ENCODE peak calls at places on chromosomes 16 and 17, in six cellular contexts. K is ovary, M is AG04450, F is H1, W is left lung, S is esophagus squamous epithelium. Q is an unnamed sample.

GRCh38 chr17:15483416-15483815 is 16.0 kb upstream of the CDRT4 start:
- DNase-seq in K (peak; percentile 38), M (no peak), F (no peak), W (no peak), S (no peak), Q (no peak)

GRCh38 chr16:46632778-46633733 is 11.9 kb upstream of the SHCBP1 start:
- DNase-seq in K (no peak), M (no peak), F (peak; percentile 5), W (no peak), S (no peak), Q (no peak)

GRCh38 chr17:66675991-66676371 is 158.9 kb upstream of the CACNG5 start:
- DNase-seq in K (no peak), M (no peak), F (no peak), W (no peak), S (no peak), Q (no peak)

GRCh38 chr17:77391668-77392375 is 251.1 kb downstream of the SEC14L1 start:
- DNase-seq in K (peak; percentile 67), M (peak; percentile 96), F (peak; percentile 31), W (no peak), S (no peak), Q (no peak)

GRCh38 chr17:51263001-51263400 is 2.7 kb downstream of the UTP18 start:
- DNase-seq in K (no peak), M (no peak), F (no peak), W (no peak), S (no peak), Q (no peak)

GRCh38 chr16:3305109-3306068 is at the start of the genes TIGD7 and ZNF75A:
- DNase-seq in K (peak; percentile 84), M (peak; percentile 66), F (peak; percentile 66), W (peak; percentile 97), S (peak; percentile 35), Q (peak; percentile 78)

GRCh38 chr16:73058221-73058615 is 10.3 kb upstream of the ZFHX3 start:
- DNase-seq in K (peak; percentile 40), M (no peak), F (no peak), W (peak; percentile 88), S (no peak), Q (peak; percentile 64)

GRCh38 chr17:50133028-50133768 is 3.2 kb upstream of the SAMD14 start:
- DNase-seq in K (no peak), M (no peak), F (no peak), W (peak; percentile 76), S (no peak), Q (peak; percentile 33)

GRCh38 chr17:83136931-83137330 is 57.5 kb downstream of the METRNL start:
- DNase-seq in K (no peak), M (no peak), F (no peak), W (peak; percentile 64), S (no peak), Q (no peak)

GRCh38 chr17:70808596-70808995 is 639.3 kb downstream of the KCNJ2 start:
- DNase-seq in K (no peak), M (no peak), F (no peak), W (no peak), S (no peak), Q (no peak)

GRCh38 chr16:15996432-15997109 is 47.2 kb downstream of the ABCC1 start:
- DNase-seq in K (peak; percentile 64), M (peak; percentile 73), F (no peak), W (no peak), S (no peak), Q (peak; percentile 91)

GRCh38 chr17:47253541-47254402 is at the start of gene ITGB3:
- DNase-seq in K (peak; percentile 68), M (no peak), F (no peak), W (peak; percentile 90), S (no peak), Q (peak; percentile 56)

GRCh38 chr17:42553161-42553818 is 567 bp downstream of the HSD17B1 start:
- DNase-seq in K (peak; percentile 48), M (no peak), F (no peak), W (peak; percentile 78), S (no peak), Q (no peak)

GRCh38 chr16:84700518-84701277 is 898 bp downstream of the USP10 start:
- DNase-seq in K (no peak), M (no peak), F (no peak), W (no peak), S (no peak), Q (no peak)

GRCh38 chr16:83728518-83728917 is 79.3 kb upstream of the HSBP1 start:
- DNase-seq in K (no peak), M (no peak), F (no peak), W (no peak), S (no peak), Q (no peak)

GRCh38 chr16:50301626-50302471 is 35.5 kb downstream of the ADCY7 start:
- DNase-seq in K (no peak), M (no peak), F (no peak), W (peak; percentile 79), S (no peak), Q (peak; percentile 25)

GRCh38 chr17:48439875-48440505 is 10.0 kb upstream of the SKAP1 start:
- DNase-seq in K (no peak), M (no peak), F (no peak), W (no peak), S (no peak), Q (no peak)

GRCh38 chr16:69340095-69340644 is 598 bp downstream of the NIP7 start:
- DNase-seq in K (no peak), M (no peak), F (no peak), W (no peak), S (no peak), Q (no peak)

GRCh38 chr17:6666077-6666521 is 14.5 kb downstream of the C17orf100 start:
- DNase-seq in K (peak; percentile 71), M (peak; percentile 60), F (peak; percentile 66), W (no peak), S (no peak), Q (peak; percentile 67)

GRCh38 chr16:8675183-8676159 is 1.1 kb downstream of the ABAT start:
- DNase-seq in K (peak; percentile 15), M (no peak), F (no peak), W (no peak), S (no peak), Q (no peak)

GRCh38 chr17:41547921-41548843 is 20.1 kb upstream of the KRT19 start:
- DNase-seq in K (peak; percentile 89), M (peak; percentile 89), F (no peak), W (peak; percentile 88), S (no peak), Q (peak; percentile 96)

GRCh38 chr17:17750881-17751280 is 69.6 kb downstream of the RAI1 start:
- DNase-seq in K (no peak), M (no peak), F (no peak), W (no peak), S (no peak), Q (peak; percentile 32)

GRCh38 chr17:67137026-67137370 is 92.6 kb downstream of the CACNG1 start:
- DNase-seq in K (no peak), M (no peak), F (no peak), W (no peak), S (no peak), Q (no peak)

GRCh38 chr17:6072157-6072556 is 2.0 kb downstream of the WSCD1 start:
- DNase-seq in K (no peak), M (no peak), F (no peak), W (no peak), S (no peak), Q (no peak)

GRCh38 chr17:77865109-77865611 is 93.3 kb upstream of the TNRC6C start:
- DNase-seq in K (no peak), M (no peak), F (no peak), W (peak; percentile 61), S (no peak), Q (no peak)

GRCh38 chr17:42553866-42554249 is 1.1 kb downstream of the HSD17B1 start:
- DNase-seq in K (no peak), M (no peak), F (no peak), W (peak; percentile 81), S (no peak), Q (no peak)

GRCh38 chr16:4372578-4373355 is 1.1 kb downstream of the VASN start:
- DNase-seq in K (peak; percentile 48), M (no peak), F (no peak), W (no peak), S (no peak), Q (peak; percentile 39)

DNA sequence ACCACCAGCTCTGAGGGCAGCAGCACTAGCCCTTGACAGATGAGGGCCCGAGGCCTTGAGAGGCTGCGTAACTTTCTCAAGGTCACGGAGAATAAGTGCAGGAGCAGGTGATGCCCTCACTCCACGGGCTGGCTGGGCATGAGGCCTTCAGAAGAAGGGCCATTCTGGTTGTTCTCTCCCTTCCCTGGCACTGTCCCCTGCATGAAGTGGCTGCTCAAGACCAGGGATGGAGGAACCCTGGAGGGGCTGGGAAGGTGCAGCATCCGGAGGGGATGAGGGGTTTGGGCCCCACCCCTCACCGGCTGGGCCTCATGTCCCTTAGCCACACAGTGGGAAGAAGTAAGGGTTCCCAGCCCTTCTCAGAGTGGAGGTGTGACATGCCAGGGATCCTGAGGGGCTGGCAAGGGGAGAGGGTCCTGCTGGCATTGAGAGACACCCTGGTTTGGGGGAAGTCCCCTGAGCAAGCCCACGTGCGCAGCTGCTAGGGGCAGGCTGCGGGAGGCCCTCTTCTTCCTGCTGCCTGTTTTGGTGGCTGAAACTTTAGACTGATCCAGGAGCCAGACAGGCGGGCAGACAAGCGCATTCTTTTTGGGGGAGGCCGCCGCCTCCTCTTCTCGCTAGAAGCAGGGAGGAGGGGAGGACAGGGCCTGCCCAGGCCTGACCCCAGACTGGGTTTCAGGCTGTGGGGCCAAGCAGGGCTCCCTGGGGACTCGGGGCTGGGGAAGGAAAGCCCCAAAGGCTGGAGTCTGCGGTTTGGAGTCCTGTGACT is 74.0 kb downstream of the N4BP1 start:
- DNase-seq in K (peak; percentile 66), M (no peak), F (no peak), W (peak; percentile 84), S (no peak), Q (no peak)
- H3K27ac ChIP-seq in K (peak overlapping the region; percentile 58), M (peak overlapping the region; percentile 39), F (no peak overlapping the region), W (peak overlapping the region; percentile 75), S (peak overlapping the region; percentile 83), Q (no peak overlapping the region)

DNA sequence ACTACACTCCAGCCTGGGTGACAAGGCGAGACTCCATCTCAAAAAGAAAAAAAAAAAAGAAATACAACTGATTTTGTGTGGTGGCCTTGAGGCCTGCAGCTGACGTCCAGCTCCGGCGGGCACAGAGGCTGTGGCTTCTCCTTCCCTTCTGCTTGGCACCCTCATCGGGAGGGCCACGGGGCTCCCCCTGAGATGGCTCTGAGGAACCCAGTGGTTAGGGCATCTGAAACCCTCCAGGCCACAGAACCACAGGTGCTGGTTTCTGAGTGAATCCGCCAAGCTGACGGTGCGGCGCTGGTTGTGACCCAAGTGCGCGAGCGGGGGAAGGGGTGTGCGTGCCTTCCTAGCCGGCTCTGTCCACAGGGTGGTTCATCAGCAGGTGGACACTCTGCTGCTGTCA is 63.4 kb downstream of the LMF1 start:
- DNase-seq in K (no peak), M (no peak), F (no peak), W (peak; percentile 28), S (no peak), Q (no peak)
- H3K27ac ChIP-seq in K (no peak overlapping the region), M (no peak overlapping the region), F (no peak overlapping the region), W (no peak overlapping the region), S (no peak overlapping the region), Q (no peak overlapping the region)

GRCh38 chr17:37742762-37743611 is 1.9 kb downstream of the HNF1B start:
- DNase-seq in K (no peak), M (no peak), F (no peak), W (peak; percentile 79), S (no peak), Q (no peak)
- H3K27ac ChIP-seq in K (no peak overlapping the region), M (no peak overlapping the region), F (no peak overlapping the region), W (peak overlapping the region; percentile 68), S (no peak overlapping the region), Q (no peak overlapping the region)

DNA sequence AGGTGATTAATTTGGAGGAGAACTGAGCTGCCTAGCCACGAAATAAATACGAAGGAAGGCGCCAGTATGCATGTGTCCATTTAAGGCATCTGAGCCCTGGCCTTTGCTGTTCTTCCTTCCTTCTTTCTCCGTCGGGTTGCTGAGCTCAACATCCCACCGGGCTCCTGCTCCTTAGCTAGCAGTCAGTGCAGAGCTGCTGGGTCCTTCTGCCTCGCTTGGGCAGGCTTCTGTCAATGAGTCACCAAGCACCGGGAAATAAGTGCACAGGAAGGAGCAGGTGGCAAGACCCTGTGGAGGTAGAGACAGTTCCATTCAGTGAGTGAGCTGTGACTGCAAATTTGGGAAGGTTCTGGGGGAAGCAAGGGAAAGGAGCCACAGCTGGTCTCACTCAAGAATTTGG is 120.7 kb downstream of the CCDC182 start:
- DNase-seq in K (no peak), M (no peak), F (no peak), W (no peak), S (no peak), Q (no peak)
- H3K27ac ChIP-seq in K (no peak overlapping the region), M (no peak overlapping the region), F (no peak overlapping the region), W (peak overlapping the region; percentile 66), S (no peak overlapping the region), Q (no peak overlapping the region)

Q was measured in PC-9.